ENCODE peak calls at places on chromosomes 5 and 9, in five cellular contexts. One of them, this sample, is unnamed.

GRCh38 chr9:95366731-95367325 is 49.3 kb upstream of the FANCC start:
- DNase-seq in AG10803: no peak
- DNase-seq in CD8-positive, alpha-beta T cell: no peak
- DNase-seq in upper lobe of right lung: no peak
- DNase-seq in heart left ventricle: no peak
- DNase-seq in this sample: no peak

GRCh38 chr9:132990781-132991180 is 12.3 kb downstream of the GFI1B start:
- DNase-seq in AG10803: no peak
- DNase-seq in CD8-positive, alpha-beta T cell: no peak
- DNase-seq in upper lobe of right lung: no peak
- DNase-seq in heart left ventricle: no peak
- DNase-seq in this sample: no peak

GRCh38 chr5:39494099-39494498 is 69.3 kb upstream of the DAB2 start:
- DNase-seq in AG10803: peak
- DNase-seq in CD8-positive, alpha-beta T cell: no peak
- DNase-seq in upper lobe of right lung: no peak
- DNase-seq in heart left ventricle: no peak
- DNase-seq in this sample: peak

GRCh38 chr5:125042243-125042887 is 295.9 kb upstream of the ZNF608 start:
- DNase-seq in AG10803: peak
- DNase-seq in CD8-positive, alpha-beta T cell: no peak
- DNase-seq in upper lobe of right lung: no peak
- DNase-seq in heart left ventricle: no peak
- DNase-seq in this sample: peak

GRCh38 chr5:64767959-64768357 is 533 bp downstream of the SREK1IP1 start:
- DNase-seq in AG10803: peak
- DNase-seq in CD8-positive, alpha-beta T cell: no peak
- DNase-seq in upper lobe of right lung: no peak
- DNase-seq in heart left ventricle: peak
- DNase-seq in this sample: no peak

GRCh38 chr5:125093776-125094175 is 347.3 kb upstream of the ZNF608 start:
- DNase-seq in AG10803: peak
- DNase-seq in CD8-positive, alpha-beta T cell: no peak
- DNase-seq in upper lobe of right lung: no peak
- DNase-seq in heart left ventricle: no peak
- DNase-seq in this sample: peak

GRCh38 chr5:169139381-169140125 is 161.4 kb downstream of the SLIT3 start:
- DNase-seq in AG10803: no peak
- DNase-seq in CD8-positive, alpha-beta T cell: no peak
- DNase-seq in upper lobe of right lung: peak
- DNase-seq in heart left ventricle: no peak
- DNase-seq in this sample: peak

GRCh38 chr5:112640495-112640894 is 97.2 kb upstream of the APC start:
- DNase-seq in AG10803: peak
- DNase-seq in CD8-positive, alpha-beta T cell: no peak
- DNase-seq in upper lobe of right lung: no peak
- DNase-seq in heart left ventricle: no peak
- DNase-seq in this sample: no peak

DNA sequence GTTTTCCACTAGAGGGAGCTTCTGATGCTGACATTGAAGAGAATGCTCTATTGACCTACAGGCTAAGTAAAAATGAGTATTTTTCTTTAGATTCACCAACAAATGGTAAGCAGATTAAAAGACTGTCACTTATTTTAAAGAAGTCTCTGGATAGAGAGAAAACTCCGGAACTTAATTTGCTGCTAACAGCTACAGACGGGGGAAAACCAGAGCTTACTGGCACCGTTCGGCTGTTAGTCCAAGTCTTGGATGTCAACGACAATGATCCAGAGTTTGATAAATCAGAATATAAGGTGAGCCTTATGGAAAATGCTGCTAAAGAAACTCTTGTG is 764 bp downstream of the PCDHA11 start:
- DNase-seq in AG10803: no peak
- DNase-seq in CD8-positive, alpha-beta T cell: no peak
- DNase-seq in upper lobe of right lung: no peak
- DNase-seq in heart left ventricle: no peak
- DNase-seq in this sample: no peak
- TF ChIP-seq CTCF in AG10803: peak
- TF ChIP-seq CTCF in CD8-positive, alpha-beta T cell: no peak
- TF ChIP-seq CTCF in upper lobe of right lung: no peak
- TF ChIP-seq CTCF in heart left ventricle: peak
- TF ChIP-seq CTCF in this sample: no peak

DNA sequence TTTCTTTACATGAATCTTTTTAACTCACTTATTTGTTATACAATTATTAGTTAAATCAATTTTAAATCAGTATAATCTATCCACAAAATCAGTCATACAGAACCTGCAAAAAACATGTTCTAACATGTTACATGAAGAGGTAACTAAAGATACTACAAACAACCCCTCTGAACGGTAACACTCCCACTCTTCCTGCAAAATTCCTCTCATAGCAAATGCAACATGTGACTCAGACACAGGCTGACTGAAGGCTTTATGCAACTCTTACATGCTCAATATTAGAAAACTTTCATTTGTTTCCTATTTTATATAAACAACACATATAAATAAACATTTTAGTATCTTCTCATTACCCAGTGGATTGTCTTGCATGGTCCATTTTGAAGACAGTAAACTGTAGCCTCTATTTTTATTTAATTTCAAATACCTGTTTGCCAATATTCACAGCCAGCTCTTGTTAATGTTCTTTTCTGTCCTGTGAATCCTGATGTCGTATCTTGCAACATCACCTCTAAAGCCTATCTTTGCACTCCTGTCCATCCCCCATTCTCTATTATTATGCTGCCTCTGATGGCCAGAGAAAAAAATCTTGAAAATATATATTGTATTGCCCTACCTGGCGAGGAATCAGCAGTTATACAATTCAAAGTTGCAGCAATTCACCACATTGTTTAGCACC is 100.5 kb upstream of the CCDC152 start:
- DNase-seq in AG10803: no peak
- DNase-seq in CD8-positive, alpha-beta T cell: no peak
- DNase-seq in upper lobe of right lung: no peak
- DNase-seq in heart left ventricle: no peak
- DNase-seq in this sample: peak
- H3K4me3 ChIP-seq in AG10803: no peak
- H3K4me3 ChIP-seq in CD8-positive, alpha-beta T cell: no peak
- H3K4me3 ChIP-seq in upper lobe of right lung: peak
- H3K4me3 ChIP-seq in heart left ventricle: peak
- H3K4me3 ChIP-seq in this sample: peak

GRCh38 chr9:124766815-124767554 is 4.1 kb downstream of the NR6A1 start:
- DNase-seq in AG10803: no peak
- DNase-seq in CD8-positive, alpha-beta T cell: no peak
- DNase-seq in upper lobe of right lung: no peak
- DNase-seq in heart left ventricle: no peak
- DNase-seq in this sample: no peak
- TF ChIP-seq CTCF in AG10803: peak
- TF ChIP-seq CTCF in CD8-positive, alpha-beta T cell: no peak
- TF ChIP-seq CTCF in upper lobe of right lung: peak
- TF ChIP-seq CTCF in heart left ventricle: no peak
- TF ChIP-seq CTCF in this sample: no peak

GRCh38 chr9:109861499-109861898 is 81.5 kb downstream of the PALM2AKAP2 start:
- DNase-seq in AG10803: peak
- DNase-seq in CD8-positive, alpha-beta T cell: no peak
- DNase-seq in upper lobe of right lung: no peak
- DNase-seq in heart left ventricle: peak
- DNase-seq in this sample: peak

GRCh38 chr9:109859447-109859846 is 79.4 kb downstream of the PALM2AKAP2 start:
- DNase-seq in AG10803: no peak
- DNase-seq in CD8-positive, alpha-beta T cell: no peak
- DNase-seq in upper lobe of right lung: no peak
- DNase-seq in heart left ventricle: no peak
- DNase-seq in this sample: no peak

GRCh38 chr9:109856785-109857184 is 76.8 kb downstream of the PALM2AKAP2 start:
- DNase-seq in AG10803: peak
- DNase-seq in CD8-positive, alpha-beta T cell: no peak
- DNase-seq in upper lobe of right lung: no peak
- DNase-seq in heart left ventricle: peak
- DNase-seq in this sample: no peak

GRCh38 chr9:109855540-109855939 is 75.5 kb downstream of the PALM2AKAP2 start:
- DNase-seq in AG10803: no peak
- DNase-seq in CD8-positive, alpha-beta T cell: no peak
- DNase-seq in upper lobe of right lung: no peak
- DNase-seq in heart left ventricle: no peak
- DNase-seq in this sample: no peak

DNA sequence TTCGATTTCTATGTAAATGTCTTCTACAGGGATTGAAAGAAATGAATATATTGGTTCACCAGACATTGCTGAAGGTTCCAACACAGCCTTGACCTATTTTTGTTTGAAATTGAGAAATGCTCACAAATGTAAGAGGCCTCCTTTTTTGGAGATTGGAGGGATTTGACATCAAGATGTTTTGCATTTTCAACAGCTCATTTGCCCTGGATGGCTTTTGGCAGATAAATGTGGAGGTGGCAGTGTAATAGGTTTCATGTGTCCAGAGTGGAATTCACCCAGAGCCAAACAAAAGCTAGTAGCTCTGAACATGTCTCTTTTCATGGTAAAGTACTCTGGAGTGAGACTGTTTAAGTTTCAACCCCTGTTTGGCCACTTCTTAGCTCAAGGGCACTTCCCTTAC is 77.3 kb downstream of the PALM2AKAP2 start:
- DNase-seq in AG10803: peak
- DNase-seq in CD8-positive, alpha-beta T cell: no peak
- DNase-seq in upper lobe of right lung: no peak
- DNase-seq in heart left ventricle: no peak
- DNase-seq in this sample: no peak
- H3K4me3 ChIP-seq in AG10803: no peak
- H3K4me3 ChIP-seq in CD8-positive, alpha-beta T cell: no peak
- H3K4me3 ChIP-seq in upper lobe of right lung: no peak
- H3K4me3 ChIP-seq in heart left ventricle: no peak
- H3K4me3 ChIP-seq in this sample: no peak

DNA sequence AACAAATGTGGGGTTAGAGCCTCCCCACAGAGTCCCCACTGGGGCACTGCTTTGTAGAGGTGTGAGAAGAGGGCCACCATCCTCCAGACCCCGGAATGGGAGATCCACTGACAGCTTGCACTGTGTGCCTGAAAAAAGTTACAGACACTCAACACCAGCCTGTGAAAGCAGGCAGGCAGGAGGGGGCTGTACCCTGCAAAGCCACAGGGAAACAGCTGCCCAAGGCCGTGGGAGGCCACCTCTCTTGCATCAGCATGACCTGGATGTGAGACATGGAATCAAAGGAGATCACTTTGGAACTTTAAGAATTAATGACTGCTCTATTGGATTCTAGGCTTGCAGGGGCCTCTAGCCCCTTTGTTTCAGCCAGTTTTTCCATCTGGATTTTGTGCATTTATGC is 782.3 kb downstream of the BRINP1 start:
- DNase-seq in AG10803: no peak
- DNase-seq in CD8-positive, alpha-beta T cell: no peak
- DNase-seq in upper lobe of right lung: no peak
- DNase-seq in heart left ventricle: no peak
- DNase-seq in this sample: no peak
- TF ChIP-seq CTCF in AG10803: no peak
- TF ChIP-seq CTCF in CD8-positive, alpha-beta T cell: no peak
- TF ChIP-seq CTCF in upper lobe of right lung: no peak
- TF ChIP-seq CTCF in heart left ventricle: no peak
- TF ChIP-seq CTCF in this sample: no peak

GRCh38 chr9:134366223-134367031 is 40.2 kb downstream of the RXRA start:
- DNase-seq in AG10803: peak
- DNase-seq in CD8-positive, alpha-beta T cell: no peak
- DNase-seq in upper lobe of right lung: peak
- DNase-seq in heart left ventricle: peak
- DNase-seq in this sample: peak
- H3K4me3 ChIP-seq in AG10803: peak
- H3K4me3 ChIP-seq in CD8-positive, alpha-beta T cell: no peak
- H3K4me3 ChIP-seq in upper lobe of right lung: no peak
- H3K4me3 ChIP-seq in heart left ventricle: peak
- H3K4me3 ChIP-seq in this sample: peak

This sample was measured in fibroblast of the aortic adventitia.